ENCODE peak calls at places on chromosomes 4 and X, in six cellular contexts. K, X, V, T, W and E are unnamed samples.

GRCh38 chr4:20253799-20254409 is 2.2 kb downstream of the SLIT2 start:
- DNase-seq in K (peak), X (peak), V (peak), T (peak), W (peak), E (peak)

GRCh38 chr4:181677203-181677602 is 566.0 kb upstream of the TENM3 start:
- DNase-seq in K (no peak), X (peak), V (no peak), T (no peak), W (no peak), E (no peak)

GRCh38 chr4:73828945-73829344 is 7.5 kb upstream of the CXCL6 start:
- DNase-seq in K (no peak), X (peak), V (no peak), T (no peak), W (no peak), E (no peak)

GRCh38 chrX:71067079-71067478 is 1.1 kb downstream of the SNX12 start:
- DNase-seq in K (no peak), X (no peak), V (no peak), T (no peak), W (no peak), E (peak)

GRCh38 chrX:45515262-45516215 is 314.9 kb upstream of the DIPK2B start:
- DNase-seq in K (no peak), X (peak), V (no peak), T (peak), W (no peak), E (peak)

GRCh38 chrX:110853610-110854009 is 58.0 kb upstream of the CHRDL1 start:
- DNase-seq in K (no peak), X (no peak), V (peak), T (peak), W (no peak), E (peak)

GRCh38 chr4:188109157-188109755 is at the start of gene TRIML2:
- DNase-seq in K (no peak), X (no peak), V (peak), T (peak), W (no peak), E (no peak)

GRCh38 chrX:87518504-87518903 is 902 bp downstream of the KLHL4 start:
- DNase-seq in K (no peak), X (peak), V (no peak), T (no peak), W (no peak), E (peak)

GRCh38 chrX:9286234-9286633 is 178.6 kb upstream of the TBL1X start:
- DNase-seq in K (no peak), X (no peak), V (no peak), T (no peak), W (no peak), E (no peak)

DNA sequence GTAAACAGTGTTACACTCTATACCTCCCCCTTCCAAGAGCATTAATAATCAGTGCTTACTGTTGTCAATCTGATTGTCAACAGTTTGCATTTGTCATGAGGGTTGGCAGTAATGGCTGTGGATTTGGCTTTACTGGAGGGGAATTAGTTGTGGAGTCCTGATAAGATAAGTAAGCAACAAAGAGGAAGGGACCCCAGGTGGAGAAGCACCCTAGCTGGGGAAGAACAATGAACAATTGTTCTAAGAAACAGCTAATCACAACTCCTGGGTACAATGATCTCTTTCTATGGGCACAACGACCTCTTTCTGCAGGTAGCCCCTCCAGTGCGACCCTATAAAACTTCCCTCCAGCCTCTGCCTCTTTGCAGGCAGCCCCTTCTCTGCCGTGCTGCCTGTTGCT is 53.2 kb upstream of the CDKN2AIP start:
- DNase-seq in K (no peak), X (no peak), V (no peak), T (peak), W (no peak), E (no peak)
- H3K27ac ChIP-seq in K (no peak), X (no peak), V (no peak), T (no peak), W (no peak), E (no peak)

GRCh38 chr4:7031526-7032449 is 11.4 kb upstream of the TADA2B start:
- DNase-seq in K (no peak), X (no peak), V (no peak), T (no peak), W (no peak), E (peak)
- H3K4ac ChIP-seq in K (no peak), X (no peak), V (no peak), T (no peak), W (no peak), E (peak)

DNA sequence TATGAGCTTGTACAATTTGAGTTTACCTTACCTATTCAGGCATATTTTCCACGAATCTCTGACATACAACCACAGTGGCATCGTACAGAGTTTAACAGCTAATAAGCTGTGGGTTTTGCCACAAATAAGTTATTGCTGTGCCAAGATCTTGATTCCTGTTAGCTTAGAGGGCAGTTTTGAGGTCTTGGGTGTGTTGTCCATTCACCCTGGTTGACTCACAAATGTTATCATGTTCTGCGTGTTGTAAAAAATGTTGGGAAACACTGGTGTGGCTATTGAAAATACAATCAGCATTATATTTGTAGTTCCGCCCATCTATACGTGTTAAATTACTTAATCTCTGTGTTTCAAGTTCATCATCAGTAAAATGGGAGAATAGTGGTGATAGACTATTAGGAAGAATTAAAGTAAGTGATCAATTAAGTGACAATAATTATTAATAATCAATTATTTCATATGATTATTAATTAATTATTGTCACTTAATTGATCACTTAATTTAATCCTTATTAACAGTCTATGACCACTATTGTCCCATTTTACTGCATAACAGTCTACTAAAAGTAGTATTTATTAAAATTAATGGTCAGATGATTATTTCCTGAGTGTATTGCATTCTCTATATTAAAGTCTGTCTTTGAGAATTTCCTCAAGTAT is 96.2 kb downstream of the TMA16 start:
- DNase-seq in K (no peak), X (no peak), V (no peak), T (no peak), W (no peak), E (no peak)
- H3K27ac ChIP-seq in K (no peak), X (no peak), V (no peak), T (no peak), W (no peak), E (no peak)

GRCh38 chrX:22325091-22325490 is 52.4 kb downstream of the CBLL2 start:
- DNase-seq in K (no peak), X (peak), V (no peak), T (no peak), W (no peak), E (peak)
- H3K4ac ChIP-seq in K (no peak), X (no peak), V (no peak), T (no peak), W (no peak), E (no peak)

GRCh38 chr4:3657917-3658913 is 108.0 kb upstream of the ADRA2C start:
- DNase-seq in K (no peak), X (peak), V (no peak), T (no peak), W (no peak), E (no peak)
- H3K27ac ChIP-seq in K (no peak), X (peak), V (no peak), T (no peak), W (no peak), E (peak)